ENCODE peak calls at places on chromosomes 1 and 21, in five cellular contexts. O is progenitor cell of endocrine pancreas; W is Calu3; Q is heart left ventricle; H is CD4-positive, alpha-beta T cell. X is an unnamed sample.

GRCh38 chr1:60245371-60245770 is 171.8 kb upstream of the C1orf87 start:
- DNase-seq in Q (no peak), W (no peak), H (no peak), O (no peak), X (no peak)

GRCh38 chr1:36351222-36351977 is 28.0 kb upstream of the EVA1B start:
- DNase-seq in W (peak), O (no peak), Q (no peak), H (no peak), X (no peak)

GRCh38 chr1:31436596-31437432 is 23.8 kb downstream of the SERINC2 start:
- DNase-seq in Q (no peak), H (no peak), W (no peak), O (no peak), X (no peak)

GRCh38 chr1:85027242-85027983 is 20.9 kb downstream of the MCOLN3 start:
- DNase-seq in O (no peak), Q (no peak), W (no peak), H (no peak), X (peak)

GRCh38 chr1:181107711-181108110 is 19.2 kb downstream of the IER5 start:
- DNase-seq in W (no peak), H (no peak), Q (no peak), O (no peak), X (no peak)

GRCh38 chr21:32916088-32916487 is 109.6 kb upstream of the OLIG2 start:
- DNase-seq in O (no peak), H (no peak), Q (no peak), W (no peak), X (no peak)

GRCh38 chr21:45537111-45537745 is 5.0 kb downstream of the SLC19A1 start:
- DNase-seq in Q (peak), H (peak), O (no peak), W (no peak), X (no peak)

GRCh38 chr1:20380616-20381035 is 90.0 kb downstream of the VWA5B1 start:
- DNase-seq in O (no peak), H (no peak), W (no peak), Q (no peak), X (no peak)

GRCh38 chr1:101293461-101294045 is 56.7 kb downstream of the S1PR1 start:
- DNase-seq in W (no peak), H (peak), O (no peak), Q (no peak), X (peak)

GRCh38 chr1:232009741-232010140 is 383.2 kb downstream of the DISC1 start:
- DNase-seq in W (peak), H (no peak), Q (no peak), O (no peak), X (no peak)

GRCh38 chr1:72271555-72272096 is 10.7 kb downstream of the NEGR1 start:
- DNase-seq in Q (no peak), O (no peak), W (no peak), H (no peak), X (no peak)

GRCh38 chr1:230690101-230690500 is 23.8 kb downstream of the AGT start:
- DNase-seq in O (no peak), W (no peak), Q (no peak), H (no peak), X (no peak)

GRCh38 chr1:237578540-237578939 is 312.2 kb downstream of the ZP4 start:
- DNase-seq in W (no peak), H (no peak), Q (no peak), O (no peak), X (no peak)

GRCh38 chr1:61078611-61079010 is 3.8 kb upstream of the NFIA start:
- DNase-seq in O (no peak), H (no peak), Q (no peak), W (no peak), X (no peak)

GRCh38 chr1:212035835-212036605 is 472 bp downstream of the DTL start:
- DNase-seq in Q (no peak), W (no peak), O (no peak), H (no peak), X (no peak)

GRCh38 chr1:22315315-22316078 is 136.2 kb upstream of the ZBTB40 start:
- DNase-seq in H (no peak), O (no peak), Q (no peak), W (no peak), X (no peak)

GRCh38 chr1:183881387-183882084 is 76.6 kb downstream of the RGL1 start:
- DNase-seq in W (peak), O (peak), Q (peak), H (no peak), X (no peak)

GRCh38 chr1:65958561-65959350 is 166.1 kb downstream of the PDE4B start:
- DNase-seq in W (peak), O (no peak), Q (no peak), H (peak), X (peak)

GRCh38 chr1:151976868-151977267 is 16.8 kb downstream of the S100A10 start:
- DNase-seq in Q (no peak), O (no peak), W (peak), H (no peak), X (no peak)

GRCh38 chr1:55317673-55318072 is 102.5 kb upstream of the USP24 start:
- DNase-seq in W (no peak), Q (no peak), H (no peak), O (no peak), X (no peak)

GRCh38 chr1:213014642-213015041 is 1.0 kb downstream of the ANGEL2 start:
- DNase-seq in Q (no peak), W (no peak), O (no peak), H (no peak), X (no peak)

GRCh38 chr1:7011826-7012225 is 226.6 kb downstream of the CAMTA1 start:
- DNase-seq in H (no peak), W (no peak), O (no peak), Q (no peak), X (no peak)

GRCh38 chr1:84619383-84620093 is 45.3 kb upstream of the CTBS start:
- DNase-seq in O (no peak), Q (no peak), W (peak), H (no peak), X (no peak)

GRCh38 chr1:210104103-210104502 is 128.5 kb upstream of the SERTAD4 start:
- DNase-seq in W (no peak), Q (no peak), O (no peak), H (no peak), X (no peak)

GRCh38 chr1:49331066-49331852 is 554.6 kb upstream of the BEND5 start:
- DNase-seq in H (no peak), O (no peak), W (no peak), Q (no peak), X (no peak)

GRCh38 chr1:52413410-52414104 is 9.2 kb downstream of the PRPF38A start:
- DNase-seq in O (no peak), W (no peak), Q (no peak), H (no peak), X (no peak)

GRCh38 chr1:33050221-33051076 is 13.8 kb upstream of the AK2 start:
- DNase-seq in H (no peak), O (no peak), W (no peak), Q (no peak), X (no peak)

GRCh38 chr1:240827786-240828185 is 215.8 kb upstream of the GREM2 start:
- DNase-seq in O (no peak), W (no peak), H (no peak), Q (no peak), X (no peak)

GRCh38 chr1:48405400-48405799 is 66.6 kb downstream of the SPATA6 start:
- DNase-seq in Q (no peak), W (no peak), H (no peak), O (no peak), X (no peak)

GRCh38 chr1:85394130-85394529 is 70.8 kb downstream of the DDAH1 start:
- DNase-seq in O (no peak), Q (no peak), H (no peak), W (no peak), X (no peak)

GRCh38 chr1:21313886-21314796 is 23.9 kb upstream of the ECE1 start:
- DNase-seq in H (no peak), O (no peak), W (no peak), Q (peak), X (no peak)

GRCh38 chr1:41482001-41482765 is 2.3 kb downstream of the EDN2 start:
- DNase-seq in H (no peak), O (no peak), Q (peak), W (peak), X (no peak)

GRCh38 chr1:10973552-10973951 is 38.9 kb upstream of the TARDBP start:
- DNase-seq in O (no peak), W (no peak), Q (peak), H (no peak), X (no peak)

GRCh38 chr1:93629101-93630059 is 52.3 kb downstream of the BCAR3 start:
- DNase-seq in H (peak), O (no peak), Q (no peak), W (peak), X (peak)

GRCh38 chr1:203104789-203105188 is 19.0 kb upstream of the MYOG start:
- DNase-seq in H (no peak), W (no peak), Q (no peak), O (no peak), X (no peak)

GRCh38 chr1:234478481-234479309 is at the start of gene TARBP1:
- DNase-seq in Q (peak), W (peak), H (peak), O (peak), X (peak)

GRCh38 chr1:243924188-243924587 is 74.1 kb upstream of the AKT3 start:
- DNase-seq in W (peak), H (no peak), O (no peak), Q (no peak), X (no peak)

GRCh38 chr1:20430355-20431290 is 55.4 kb downstream of the CAMK2N1 start:
- DNase-seq in W (peak), Q (peak), O (peak), H (peak), X (peak)

GRCh38 chr1:5725406-5725805 is 266.8 kb downstream of the NPHP4 start:
- DNase-seq in H (no peak), O (no peak), W (no peak), Q (no peak), X (no peak)

GRCh38 chr1:5447479-5448070 is 544.6 kb downstream of the NPHP4 start:
- DNase-seq in H (no peak), Q (no peak), O (no peak), W (no peak), X (no peak)

DNA sequence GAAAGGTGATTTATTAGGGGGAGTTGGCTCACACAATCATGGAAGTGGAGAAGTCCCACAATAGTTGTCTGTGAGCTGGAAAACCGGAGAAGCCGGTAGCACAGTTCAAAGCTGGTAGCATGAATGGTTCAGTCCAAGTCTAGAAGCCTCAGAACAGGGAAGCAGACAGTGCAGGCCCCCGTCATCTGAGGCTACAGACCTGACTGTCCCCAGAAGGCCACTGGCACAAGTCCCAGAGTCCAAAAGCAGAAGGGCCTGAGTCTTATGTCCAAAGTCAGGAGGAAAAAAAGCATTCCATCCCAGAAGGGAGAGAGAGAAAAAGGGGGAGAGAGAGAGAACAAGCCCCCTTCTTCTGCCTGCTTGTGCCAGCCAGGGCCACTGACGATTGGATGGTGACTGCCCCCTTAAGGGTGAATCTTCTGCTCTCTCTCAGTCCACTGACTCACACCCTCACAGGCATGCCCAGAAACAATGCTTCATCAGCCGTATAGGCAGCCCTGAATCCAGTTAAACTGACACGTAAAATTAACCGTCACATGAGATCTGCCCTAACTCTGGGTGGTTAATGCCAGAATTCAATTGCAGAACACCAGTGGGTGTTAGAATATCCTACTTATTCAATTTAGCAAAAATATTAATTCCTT is 49.3 kb upstream of the POU2F1 start:
- DNase-seq in Q (no peak), O (no peak), H (no peak), W (no peak), X (no peak)
- TF ChIP-seq CTCF in Q (no peak), O (no peak), H (no peak), W (no peak), X (no peak)

DNA sequence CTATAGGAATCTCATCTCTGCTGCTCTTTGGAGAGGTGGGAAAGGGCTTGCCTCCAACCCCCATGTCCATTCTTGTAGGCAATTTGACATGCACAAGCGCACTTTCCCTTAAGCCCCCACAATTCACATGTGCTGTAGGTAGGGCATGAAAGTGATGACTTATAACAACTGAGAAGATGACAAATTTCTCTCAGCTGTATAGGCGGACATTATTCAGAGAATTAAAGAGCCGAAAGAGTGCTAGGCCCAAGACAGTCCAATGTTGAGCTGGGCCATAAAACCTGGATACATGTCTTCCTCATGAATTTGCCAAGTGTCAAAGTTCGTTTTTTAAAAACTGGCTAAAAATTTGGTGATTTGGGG is 106.3 kb upstream of the LYPLAL1 start:
- DNase-seq in O (no peak), W (no peak), Q (no peak), H (no peak), X (no peak)
- TF ChIP-seq CTCF in O (no peak), W (peak), Q (no peak), H (no peak), X (no peak)

GRCh38 chr1:246682231-246682895 is 41.8 kb upstream of the SCCPDH start:
- DNase-seq in W (no peak), O (no peak), H (no peak), Q (peak), X (no peak)

GRCh38 chr1:246689409-246689997 is 34.7 kb upstream of the SCCPDH start:
- DNase-seq in W (peak), O (no peak), Q (peak), H (peak), X (peak)

GRCh38 chr1:246683521-246683920 is 40.7 kb upstream of the SCCPDH start:
- DNase-seq in H (no peak), Q (no peak), O (no peak), W (no peak), X (no peak)

GRCh38 chr1:246690100-246690499 is 34.1 kb upstream of the SCCPDH start:
- DNase-seq in O (no peak), Q (no peak), W (no peak), H (no peak), X (no peak)

DNA sequence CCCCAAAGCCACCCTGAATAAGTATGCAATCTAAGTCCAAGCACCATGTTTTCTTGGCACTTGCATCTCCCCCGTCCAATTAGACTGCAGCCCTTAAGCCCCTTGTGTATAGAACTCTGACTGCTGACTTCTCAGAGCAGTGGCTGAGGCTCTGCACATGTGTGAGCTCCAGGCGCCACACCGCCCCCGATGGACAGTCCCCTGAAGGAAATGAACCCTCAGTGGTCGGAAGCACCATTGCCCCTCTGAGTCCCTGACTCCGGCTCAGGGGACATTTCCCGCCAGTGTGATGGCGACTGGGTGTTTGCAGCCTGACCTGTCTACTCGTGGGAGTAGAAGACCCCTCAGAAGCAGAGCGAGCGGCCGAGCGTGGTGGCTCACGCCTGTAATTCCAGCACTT is 37.2 kb upstream of the SCCPDH start:
- DNase-seq in H (no peak), W (no peak), O (no peak), Q (no peak), X (no peak)
- TF ChIP-seq CTCF in H (no peak), W (no peak), O (peak), Q (no peak), X (no peak)

GRCh38 chr21:23131177-23131576 is 2133.0 kb downstream of the NCAM2 start:
- DNase-seq in O (no peak), W (no peak), H (no peak), Q (no peak), X (no peak)
- TF ChIP-seq CTCF in O (peak), W (no peak), H (no peak), Q (no peak), X (no peak)

GRCh38 chr1:207868252-207868768 is 42.6 kb downstream of the CD34 start:
- DNase-seq in H (no peak), O (no peak), Q (peak), W (peak), X (peak)
- TF ChIP-seq CTCF in H (no peak), O (no peak), Q (no peak), W (no peak), X (no peak)

X was measured in GM20000.